ENCODE peak calls at places on chromosome 3, in four cellular contexts. W, X, M and Z are unnamed samples.

GRCh38 chr3:157088133-157088488 is 71.8 kb downstream of the CCNL1 start:
- DNase-seq in X (no peak), W (no peak), M (no peak), Z (no peak)

GRCh38 chr3:172312006-172312405 is 136.2 kb downstream of the GHSR start:
- DNase-seq in W (no peak), X (no peak), M (no peak), Z (no peak)

GRCh38 chr3:59995563-59995962 is 945.7 kb upstream of the CFAP20DC start:
- DNase-seq in X (no peak), W (no peak), M (no peak), Z (no peak)

GRCh38 chr3:153221748-153222162 is 59.7 kb downstream of the RAP2B start:
- DNase-seq in M (peak; percentile 23), X (no peak), W (peak; percentile 31), Z (no peak)

GRCh38 chr3:52108302-52109232 is 45.7 kb downstream of the POC1A start:
- DNase-seq in W (no peak), M (peak; percentile 43), X (no peak), Z (no peak)

GRCh38 chr3:126151562-126152302 is 28.7 kb downstream of the ALDH1L1 start:
- DNase-seq in W (no peak), X (no peak), M (no peak), Z (peak; percentile 3)

GRCh38 chr3:54343495-54343894 is 221.1 kb downstream of the CACNA2D3 start:
- DNase-seq in X (no peak), W (no peak), M (no peak), Z (no peak)

GRCh38 chr3:32315441-32315840 is 76.2 kb upstream of the CMTM7 start:
- DNase-seq in X (no peak), M (no peak), W (no peak), Z (no peak)

GRCh38 chr3:112610121-112610520 is 30.8 kb downstream of the CCDC80 start:
- DNase-seq in M (no peak), W (no peak), X (no peak), Z (no peak)

GRCh38 chr3:170055209-170055608 is 17.4 kb downstream of the GPR160 start:
- DNase-seq in W (peak; percentile 63), X (no peak), M (no peak), Z (no peak)

GRCh38 chr3:76065975-76066374 is 280.6 kb upstream of the ZNF717 start:
- DNase-seq in W (no peak), M (no peak), X (no peak), Z (no peak)

GRCh38 chr3:153756816-153757215 is 364.4 kb upstream of the ARHGEF26 start:
- DNase-seq in X (no peak), W (no peak), M (no peak), Z (no peak)

GRCh38 chr3:150742141-150742523 is 20.8 kb downstream of the SIAH2 start:
- DNase-seq in X (no peak), M (no peak), W (no peak), Z (no peak)

GRCh38 chr3:87797872-87798566 is 260.8 kb downstream of the CGGBP1 start:
- DNase-seq in M (no peak), W (no peak), X (no peak), Z (no peak)

GRCh38 chr3:94429517-94429916 is 366.7 kb downstream of the NSUN3 start:
- DNase-seq in M (no peak), X (no peak), W (no peak), Z (no peak)

GRCh38 chr3:94433811-94434210 is 370.9 kb downstream of the NSUN3 start:
- DNase-seq in X (no peak), M (no peak), W (no peak), Z (no peak)

GRCh38 chr3:94431831-94432230 is 369.0 kb downstream of the NSUN3 start:
- DNase-seq in X (no peak), M (no peak), W (no peak), Z (no peak)
- TF ChIP-seq SP1 in X (no peak), M (no peak), W (no peak), Z (no peak)

DNA sequence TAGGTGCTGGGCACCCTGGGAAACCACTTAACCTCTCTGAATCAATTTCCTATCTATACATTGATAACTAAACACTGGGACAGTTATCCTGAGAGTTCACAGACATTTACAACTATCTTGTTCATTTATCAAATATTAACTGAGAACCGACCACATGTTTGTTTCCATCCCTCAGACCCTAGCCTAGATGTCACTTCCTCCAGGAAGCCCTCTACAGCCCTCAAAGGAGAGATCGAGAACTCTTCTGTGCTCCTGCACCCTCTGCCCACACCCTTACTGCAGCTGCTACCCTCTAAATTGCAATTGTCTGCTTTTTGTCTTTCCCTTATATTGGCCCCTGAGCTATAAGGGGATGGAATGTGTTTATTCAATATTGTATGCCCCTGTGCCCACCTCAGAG is 46.1 kb downstream of the SRGAP3 start:
- DNase-seq in M (no peak), W (no peak), X (no peak), Z (no peak)
- TF ChIP-seq FOXM1 in M (no peak), W (no peak), X (no peak), Z (no peak)

DNA sequence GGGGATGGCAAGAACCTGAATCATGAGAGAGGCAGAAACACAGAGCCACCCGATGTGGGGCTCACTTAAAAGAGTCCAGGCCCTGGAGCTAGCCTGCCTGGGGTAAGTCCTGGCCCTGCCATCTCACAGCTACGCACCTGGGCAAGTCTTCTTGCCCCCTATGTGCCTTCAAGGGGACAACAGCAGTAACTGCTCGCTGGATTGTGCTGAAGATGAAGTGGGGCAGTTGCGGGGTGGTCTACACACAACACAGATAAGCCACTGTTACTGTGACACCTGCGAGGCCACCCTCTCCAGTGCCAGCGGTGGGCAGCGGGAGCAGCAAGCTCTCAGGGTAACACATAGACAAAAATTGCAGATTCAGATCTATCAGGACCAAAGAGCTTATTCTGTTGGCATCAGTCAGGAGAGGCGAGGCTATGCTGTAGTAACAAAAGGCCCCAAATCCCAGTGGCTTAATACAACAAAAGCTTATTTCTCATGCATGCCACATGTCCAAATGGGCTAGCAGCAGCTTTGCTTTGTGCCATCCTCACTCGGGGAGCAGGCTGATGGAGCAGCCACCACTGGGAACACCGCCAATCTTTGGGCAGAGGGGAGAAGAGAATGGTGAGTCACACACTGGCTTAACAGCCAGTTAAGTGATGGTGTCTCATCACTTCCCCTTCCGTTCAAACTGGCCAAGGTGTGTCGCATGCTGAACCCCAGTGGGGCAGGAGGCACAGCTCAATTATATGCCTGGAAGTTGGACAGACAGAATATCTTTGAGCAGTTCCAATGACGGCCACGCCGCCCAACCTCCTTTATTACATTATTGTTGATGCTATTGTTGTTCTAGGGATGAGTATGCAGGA is 78.3 kb downstream of the WNT7A start:
- DNase-seq in X (no peak), M (no peak), W (no peak), Z (no peak)
- TF ChIP-seq FOXK2 in X (no peak), M (no peak), W (no peak), Z (no peak)

GRCh38 chr3:104629038-104629437 is 737.7 kb upstream of the ALCAM start:
- DNase-seq in M (no peak), X (no peak), W (no peak), Z (no peak)
- TF ChIP-seq SP1 in M (no peak), X (no peak), W (no peak), Z (no peak)